ENCODE peak calls at places on chromosomes 5 and 9, in nine cellular contexts. T, C, X, E, R, M, W, S and L are unnamed samples. For H4K20me1, the result is how much of the 10 kb centered on the place peaks cover.

GRCh38 chr5:83473344-83474169 is 2.0 kb downstream of the VCAN start:
- DNase-seq in T (peak), C (peak), X (peak), E (peak), R (peak), M (peak), W (peak), S (peak), L (peak)

GRCh38 chr5:16464664-16465543 is 696 bp downstream of the ZNF622 start:
- DNase-seq in T (peak), C (peak), X (peak), E (peak), R (no peak), M (no peak), W (no peak), S (peak), L (no peak)

GRCh38 chr5:99169309-99169708 is 240.5 kb upstream of the CHD1 start:
- DNase-seq in T (peak), C (peak), X (peak), E (peak), R (no peak), M (peak), W (peak), S (no peak), L (no peak)

GRCh38 chr9:133125706-133126696 is 5.0 kb upstream of the RALGDS start:
- DNase-seq in T (peak), C (no peak), X (peak), E (peak), R (no peak), M (no peak), W (no peak), S (no peak), L (no peak)

GRCh38 chr9:121558423-121558950 is 58.8 kb upstream of the GGTA1 start:
- DNase-seq in T (no peak), C (no peak), X (no peak), E (no peak), R (no peak), M (no peak), W (no peak), S (no peak), L (peak)

GRCh38 chr9:2126331-2126789 is 111.2 kb downstream of the SMARCA2 start:
- DNase-seq in T (peak), C (no peak), X (no peak), E (peak), R (no peak), M (no peak), W (no peak), S (no peak), L (no peak)

GRCh38 chr5:179327026-179327735 is 18.1 kb downstream of the ADAMTS2 start:
- DNase-seq in T (no peak), C (no peak), X (no peak), E (no peak), R (no peak), M (no peak), W (no peak), S (no peak), L (no peak)

GRCh38 chr5:80711938-80712337 is 57.2 kb upstream of the DHFR start:
- DNase-seq in T (peak), C (peak), X (no peak), E (peak), R (no peak), M (peak), W (peak), S (no peak), L (peak)

GRCh38 chr9:117435630-117436261 is 20.9 kb upstream of the ASTN2 start:
- DNase-seq in T (no peak), C (no peak), X (no peak), E (no peak), R (no peak), M (no peak), W (no peak), S (no peak), L (no peak)

GRCh38 chr9:95629585-95629984 is 112.8 kb upstream of the PTCH1 start:
- DNase-seq in T (no peak), C (no peak), X (no peak), E (no peak), R (no peak), M (no peak), W (no peak), S (no peak), L (no peak)

GRCh38 chr5:176675676-176676360 is 28.5 kb downstream of the TSPAN17 start:
- DNase-seq in T (no peak), C (no peak), X (peak), E (peak), R (no peak), M (peak), W (peak), S (no peak), L (peak)

GRCh38 chr5:149915392-149916260 is 29.0 kb downstream of the PDE6A start:
- DNase-seq in T (no peak), C (no peak), X (no peak), E (no peak), R (no peak), M (no peak), W (no peak), S (no peak), L (peak)

GRCh38 chr5:38431242-38431853 is 125.1 kb downstream of the LIFR start:
- DNase-seq in T (no peak), C (no peak), X (no peak), E (no peak), R (no peak), M (no peak), W (no peak), S (no peak), L (no peak)

GRCh38 chr9:23743041-23743440 is 83.0 kb downstream of the ELAVL2 start:
- DNase-seq in T (no peak), C (no peak), X (no peak), E (no peak), R (no peak), M (no peak), W (no peak), S (no peak), L (no peak)

GRCh38 chr9:87662808-87663528 is 63.0 kb upstream of the CTSL start:
- DNase-seq in T (peak), C (peak), X (peak), E (peak), R (peak), M (peak), W (peak), S (peak), L (peak)

GRCh38 chr9:76369583-76369982 is 24.6 kb downstream of the RFK start:
- DNase-seq in T (peak), C (peak), X (peak), E (no peak), R (no peak), M (no peak), W (peak), S (no peak), L (peak)

GRCh38 chr5:142735323-142736246 is 34.6 kb upstream of the ARHGAP26 start:
- DNase-seq in T (no peak), C (no peak), X (no peak), E (no peak), R (no peak), M (no peak), W (no peak), S (no peak), L (peak)

GRCh38 chr5:1654786-1655495 is 131.2 kb upstream of the LPCAT1 start:
- DNase-seq in T (no peak), C (no peak), X (no peak), E (no peak), R (no peak), M (no peak), W (no peak), S (no peak), L (no peak)

GRCh38 chr9:92061184-92061583 is 54.0 kb downstream of the SPTLC1 start:
- DNase-seq in T (no peak), C (no peak), X (no peak), E (no peak), R (no peak), M (no peak), W (no peak), S (no peak), L (no peak)

GRCh38 chr5:107402881-107403280 is 267.9 kb downstream of the EFNA5 start:
- DNase-seq in T (no peak), C (no peak), X (no peak), E (no peak), R (no peak), M (no peak), W (no peak), S (no peak), L (no peak)

GRCh38 chr5:55176176-55176818 is 3.3 kb upstream of the CDC20B start:
- DNase-seq in T (peak), C (peak), X (peak), E (peak), R (no peak), M (no peak), W (peak), S (peak), L (peak)

GRCh38 chr5:22669345-22669744 is 183.8 kb downstream of the CDH12 start:
- DNase-seq in T (no peak), C (no peak), X (no peak), E (no peak), R (no peak), M (no peak), W (no peak), S (no peak), L (no peak)

GRCh38 chr5:128172102-128172501 is 88.5 kb downstream of the SLC12A2 start:
- DNase-seq in T (no peak), C (no peak), X (no peak), E (no peak), R (no peak), M (no peak), W (no peak), S (no peak), L (no peak)

GRCh38 chr5:1294839-1295649 is at the start of gene TERT:
- DNase-seq in T (no peak), C (peak), X (no peak), E (no peak), R (no peak), M (no peak), W (peak), S (no peak), L (no peak)

GRCh38 chr9:4339783-4340335 is 40.0 kb upstream of the GLIS3 start:
- DNase-seq in T (no peak), C (no peak), X (no peak), E (peak), R (no peak), M (no peak), W (no peak), S (no peak), L (no peak)

GRCh38 chr9:71703172-71703872 is 65.0 kb downstream of the CEMIP2 start:
- DNase-seq in T (no peak), C (no peak), X (no peak), E (peak), R (no peak), M (no peak), W (no peak), S (no peak), L (no peak)

GRCh38 chr9:129783516-129784361 is 19.2 kb upstream of the TOR1B start:
- DNase-seq in T (peak), C (peak), X (peak), E (peak), R (peak), M (peak), W (peak), S (peak), L (peak)

GRCh38 chr5:113989913-113990305 is 372.0 kb upstream of the KCNN2 start:
- DNase-seq in T (no peak), C (no peak), X (no peak), E (no peak), R (no peak), M (no peak), W (no peak), S (no peak), L (no peak)

GRCh38 chr5:106545325-106545724 is 1125.4 kb downstream of the EFNA5 start:
- DNase-seq in T (peak), C (no peak), X (peak), E (no peak), R (no peak), M (no peak), W (no peak), S (no peak), L (no peak)

GRCh38 chr5:74409737-74410136 is 230.8 kb downstream of the ENC1 start:
- DNase-seq in T (no peak), C (no peak), X (no peak), E (no peak), R (no peak), M (no peak), W (no peak), S (no peak), L (no peak)

GRCh38 chr9:86303316-86303975 is 21.1 kb upstream of the ISCA1 start:
- DNase-seq in T (no peak), C (no peak), X (peak), E (no peak), R (no peak), M (no peak), W (no peak), S (no peak), L (no peak)

GRCh38 chr9:107439991-107440456 is 49.5 kb downstream of the KLF4 start:
- DNase-seq in T (no peak), C (peak), X (no peak), E (no peak), R (no peak), M (no peak), W (peak), S (no peak), L (no peak)

GRCh38 chr5:33282157-33282556 is 158.6 kb upstream of the TARS1 start:
- DNase-seq in T (no peak), C (no peak), X (no peak), E (no peak), R (no peak), M (no peak), W (no peak), S (no peak), L (no peak)

GRCh38 chr9:33082135-33082534 is 5.7 kb upstream of the SMU1 start:
- DNase-seq in T (no peak), C (no peak), X (peak), E (no peak), R (no peak), M (no peak), W (no peak), S (no peak), L (no peak)

GRCh38 chr5:134112726-134113571 is 1.5 kb upstream of the TCF7 start:
- DNase-seq in T (no peak), C (no peak), X (no peak), E (no peak), R (no peak), M (no peak), W (no peak), S (no peak), L (no peak)

GRCh38 chr5:172412724-172413260 is 41.5 kb downstream of the SH3PXD2B start:
- DNase-seq in T (peak), C (peak), X (peak), E (peak), R (no peak), M (no peak), W (no peak), S (no peak), L (peak)

GRCh38 chr9:81804306-81804705 is 115.0 kb upstream of the TLE1 start:
- DNase-seq in T (no peak), C (no peak), X (no peak), E (peak), R (no peak), M (no peak), W (no peak), S (no peak), L (no peak)

GRCh38 chr5:23721336-23721735 is 213.9 kb downstream of the PRDM9 start:
- DNase-seq in T (no peak), C (no peak), X (no peak), E (no peak), R (no peak), M (no peak), W (no peak), S (peak), L (no peak)

GRCh38 chr5:104444656-104445055 is 882.1 kb upstream of the NUDT12 start:
- DNase-seq in T (no peak), C (no peak), X (no peak), E (no peak), R (no peak), M (no peak), W (no peak), S (no peak), L (no peak)

GRCh38 chr9:69945671-69946141 is 97.9 kb upstream of the MAMDC2 start:
- DNase-seq in T (peak), C (peak), X (peak), E (peak), R (no peak), M (no peak), W (no peak), S (no peak), L (no peak)

GRCh38 chr5:57191163-57191562 is 17.3 kb downstream of the GPBP1 start:
- DNase-seq in T (no peak), C (no peak), X (no peak), E (no peak), R (no peak), M (no peak), W (no peak), S (no peak), L (no peak)

GRCh38 chr5:57194653-57195052 is 20.8 kb downstream of the GPBP1 start:
- DNase-seq in T (no peak), C (no peak), X (no peak), E (no peak), R (no peak), M (no peak), W (no peak), S (no peak), L (no peak)

GRCh38 chr5:57195060-57195459 is 21.2 kb downstream of the GPBP1 start:
- DNase-seq in T (no peak), C (no peak), X (no peak), E (no peak), R (no peak), M (no peak), W (no peak), S (no peak), L (no peak)

GRCh38 chr5:57191986-57192385 is 18.1 kb downstream of the GPBP1 start:
- DNase-seq in T (no peak), C (no peak), X (no peak), E (no peak), R (no peak), M (no peak), W (no peak), S (peak), L (no peak)

GRCh38 chr5:57193757-57194413 is 20.0 kb downstream of the GPBP1 start:
- DNase-seq in T (no peak), C (no peak), X (no peak), E (no peak), R (no peak), M (no peak), W (no peak), S (no peak), L (no peak)
- H4K20me1 ChIP-seq in T (under half), C (half or more), X (under half), E (under half), R (under half), M (under half), W (half or more), S (under half), L (half or more)

GRCh38 chr5:160250826-160251225 is 21.5 kb downstream of the FABP6 start:
- DNase-seq in T (no peak), C (no peak), X (no peak), E (no peak), R (no peak), M (no peak), W (no peak), S (no peak), L (no peak)
- H4K20me1 ChIP-seq in T (under half), C (under half), X (under half), E (under half), R (under half), M (under half), W (under half), S (under half), L (under half)

GRCh38 chr5:109691248-109691574 is 1.5 kb downstream of the MAN2A1 start:
- DNase-seq in T (no peak), C (no peak), X (no peak), E (no peak), R (no peak), M (no peak), W (no peak), S (no peak), L (no peak)

GRCh38 chr5:109694451-109694891 is 4.7 kb downstream of the MAN2A1 start:
- DNase-seq in T (peak), C (no peak), X (peak), E (peak), R (no peak), M (no peak), W (no peak), S (no peak), L (peak)

GRCh38 chr5:109692011-109692410 is 2.3 kb downstream of the MAN2A1 start:
- DNase-seq in T (peak), C (no peak), X (peak), E (peak), R (no peak), M (no peak), W (peak), S (peak), L (no peak)

GRCh38 chr5:109693535-109694152 is 3.9 kb downstream of the MAN2A1 start:
- DNase-seq in T (peak), C (no peak), X (no peak), E (peak), R (no peak), M (no peak), W (peak), S (no peak), L (no peak)

DNA sequence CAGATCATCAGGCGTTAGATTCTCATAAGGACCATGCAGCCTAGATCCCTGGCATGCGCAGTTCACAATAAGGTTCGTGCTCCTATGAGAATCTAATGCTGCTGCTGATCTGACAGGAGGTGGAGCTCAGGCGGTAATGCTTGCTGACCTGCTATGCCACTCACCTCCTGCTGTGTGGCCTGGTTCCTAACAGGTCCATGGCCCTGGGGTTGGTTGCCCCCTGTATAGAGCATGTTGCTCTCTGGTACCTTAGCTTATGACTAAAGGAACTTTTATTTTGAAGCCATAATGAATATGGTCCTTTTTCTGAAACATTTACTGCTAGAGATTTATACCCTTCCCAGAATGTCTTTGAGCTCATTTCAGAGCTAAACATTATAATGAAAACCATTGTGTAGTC is 3.1 kb downstream of the MAN2A1 start:
- DNase-seq in T (no peak), C (no peak), X (no peak), E (no peak), R (no peak), M (no peak), W (peak), S (peak), L (no peak)
- H4K20me1 ChIP-seq in T (under half), C (under half), X (under half), E (under half), R (under half), M (under half), W (half or more), S (under half), L (under half)

GRCh38 chr5:36943584-36943983 is 67.0 kb downstream of the NIPBL start:
- DNase-seq in T (no peak), C (no peak), X (no peak), E (no peak), R (no peak), M (no peak), W (no peak), S (no peak), L (no peak)
- H4K20me1 ChIP-seq in T (under half), C (half or more), X (under half), E (under half), R (under half), M (under half), W (half or more), S (under half), L (half or more)

DNA sequence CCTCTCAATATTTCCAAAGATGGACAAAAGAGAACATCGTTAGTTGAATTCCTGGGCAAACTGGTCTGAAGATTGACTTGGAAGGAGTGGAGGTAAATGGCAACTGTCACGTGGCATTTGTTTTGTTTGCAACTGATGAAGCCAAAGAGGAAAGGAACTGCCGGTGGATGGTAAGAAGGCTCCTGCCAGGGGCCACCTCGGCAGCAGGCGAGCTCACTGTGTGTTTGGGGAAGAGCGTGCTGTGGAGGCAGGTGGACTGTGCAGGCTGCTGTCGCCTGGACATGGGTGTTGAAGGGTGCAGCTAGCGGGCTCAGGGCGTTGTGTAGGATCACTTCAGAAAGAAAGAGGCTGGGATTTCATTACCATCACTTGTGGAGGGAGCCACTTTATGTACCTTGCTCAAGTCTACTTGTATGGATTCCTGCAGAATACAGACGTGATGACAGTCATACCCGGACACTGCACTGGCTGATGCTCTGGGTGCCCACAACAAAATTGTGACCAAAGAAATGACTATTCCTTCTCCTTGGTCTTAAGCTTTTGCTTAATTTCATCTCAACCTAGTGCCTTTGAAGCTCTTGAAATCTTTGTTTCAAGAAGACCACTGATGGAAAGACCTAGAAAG is 72.7 kb downstream of the MAP1B start:
- DNase-seq in T (no peak), C (no peak), X (no peak), E (peak), R (no peak), M (no peak), W (no peak), S (no peak), L (no peak)
- H4K20me1 ChIP-seq in T (under half), C (under half), X (under half), E (under half), R (under half), M (under half), W (half or more), S (under half), L (under half)